ENCODE peak calls at places on chromosomes 5 and 9, in six cellular contexts. I is trophoblast cell; V is coronary artery; E is HL-60; W is CD4-positive, alpha-beta T cell; M is left ventricle myocardium inferior. C is an unnamed sample.

GRCh38 chr9:33795819-33796218 is 458 bp downstream of the PRSS3 start:
- DNase-seq in I (no peak), V (no peak), E (no peak), W (no peak), M (no peak), C (no peak)

GRCh38 chr9:88339322-88339721 is 48.9 kb upstream of the SPIN1 start:
- DNase-seq in I (no peak), V (no peak), E (peak), W (no peak), M (no peak), C (no peak)

GRCh38 chr5:137589185-137589584 is 90.1 kb upstream of the SPOCK1 start:
- DNase-seq in I (no peak), V (peak), E (no peak), W (no peak), M (no peak), C (no peak)

GRCh38 chr5:174735498-174736350 is 11.3 kb downstream of the MSX2 start:
- DNase-seq in I (peak), V (no peak), E (no peak), W (no peak), M (no peak), C (no peak)

GRCh38 chr9:129544766-129545165 is 76.1 kb downstream of the C9orf50 start:
- DNase-seq in I (no peak), V (no peak), E (no peak), W (no peak), M (no peak), C (no peak)

GRCh38 chr5:151153300-151153699 is 4.3 kb downstream of the ANXA6 start:
- DNase-seq in I (no peak), V (no peak), E (no peak), W (no peak), M (no peak), C (no peak)

GRCh38 chr9:111529787-111530186 is 4.8 kb downstream of the ZNF483 start:
- DNase-seq in I (no peak), V (no peak), E (no peak), W (no peak), M (no peak), C (no peak)

GRCh38 chr5:39426136-39426535 is 1.4 kb upstream of the DAB2 start:
- DNase-seq in I (no peak), V (no peak), E (no peak), W (no peak), M (no peak), C (no peak)

GRCh38 chr9:114718801-114719221 is 36.8 kb upstream of the TEX48 start:
- DNase-seq in I (no peak), V (no peak), E (no peak), W (peak), M (no peak), C (peak)

GRCh38 chr5:87899109-87900100 is 369.2 kb downstream of the TMEM161B start:
- DNase-seq in I (no peak), V (no peak), E (no peak), W (no peak), M (peak), C (no peak)

GRCh38 chr9:114680266-114681011 is 1.6 kb downstream of the TEX48 start:
- DNase-seq in I (no peak), V (no peak), E (no peak), W (no peak), M (no peak), C (no peak)

GRCh38 chr5:35026280-35026840 is 21.4 kb downstream of the AGXT2 start:
- DNase-seq in I (no peak), V (no peak), E (no peak), W (no peak), M (no peak), C (no peak)

GRCh38 chr9:90801507-90802289 is at the start of gene SYK:
- DNase-seq in I (peak), V (no peak), E (peak), W (no peak), M (peak), C (peak)

GRCh38 chr9:82970359-82970758 is 92.6 kb downstream of the RASEF start:
- DNase-seq in I (no peak), V (no peak), E (no peak), W (no peak), M (no peak), C (no peak)

GRCh38 chr5:72557147-72557501 is 49.9 kb upstream of the ZNF366 start:
- DNase-seq in I (no peak), V (no peak), E (no peak), W (no peak), M (no peak), C (no peak)

GRCh38 chr5:23084815-23085214 is 231.7 kb upstream of the CDH12 start:
- DNase-seq in I (no peak), V (no peak), E (no peak), W (no peak), M (no peak), C (no peak)

DNA sequence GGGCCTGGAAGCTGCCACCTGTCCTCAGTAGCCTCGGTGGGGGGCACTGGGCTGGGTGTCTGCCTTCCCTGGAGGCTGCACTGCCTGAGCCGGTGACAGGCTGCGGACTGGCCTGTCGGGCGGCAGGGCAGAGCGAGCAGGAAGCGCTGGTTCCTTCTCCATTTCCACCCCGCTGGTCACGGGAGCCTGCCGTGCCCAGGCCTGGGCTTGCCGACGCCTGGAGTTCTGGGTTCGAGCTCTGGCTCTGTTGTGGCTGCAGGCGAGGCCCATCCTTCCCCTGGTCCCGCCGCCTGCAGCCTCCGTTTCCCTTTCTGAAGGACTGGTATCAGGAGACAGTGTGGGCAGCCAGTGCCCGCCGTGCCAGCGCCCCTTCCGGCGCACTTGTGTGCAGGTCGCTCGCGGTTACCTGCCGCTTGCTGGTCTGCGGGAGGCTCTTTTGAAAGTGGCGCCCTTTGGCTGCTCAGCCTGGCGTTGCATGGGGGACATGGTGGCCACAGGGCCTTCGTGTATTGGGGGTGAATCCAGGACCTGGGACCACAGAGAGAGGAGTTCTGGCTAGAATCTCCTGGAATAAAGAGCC is 34.0 kb downstream of the RXRA start:
- DNase-seq in I (no peak), V (no peak), E (no peak), W (no peak), M (no peak), C (no peak)
- H3K27ac ChIP-seq in I (no peak), V (peak), E (peak), W (no peak), M (peak), C (no peak)

GRCh38 chr9:128247191-128247803 is 28.5 kb downstream of the GOLGA2 start:
- DNase-seq in I (no peak), V (no peak), E (no peak), W (no peak), M (no peak), C (peak)
- H3K27ac ChIP-seq in I (no peak), V (no peak), E (no peak), W (no peak), M (no peak), C (no peak)

GRCh38 chr9:127785023-127785932 is 556 bp upstream of the CDK9 start:
- DNase-seq in I (peak), V (peak), E (no peak), W (peak), M (peak), C (peak)
- H3K27ac ChIP-seq in I (peak), V (peak), E (peak), W (peak), M (peak), C (peak)

GRCh38 chr9:137218754-137219271 is 3.2 kb downstream of the RNF208 start:
- DNase-seq in I (peak), V (no peak), E (no peak), W (no peak), M (no peak), C (no peak)
- H3K27ac ChIP-seq in I (no peak), V (no peak), E (no peak), W (no peak), M (peak), C (no peak)

GRCh38 chr9:123926986-123927385 is 2.9 kb downstream of the DENND1A start:
- DNase-seq in I (no peak), V (no peak), E (no peak), W (no peak), M (no peak), C (no peak)
- H3K27ac ChIP-seq in I (no peak), V (no peak), E (peak), W (no peak), M (no peak), C (no peak)

GRCh38 chr9:126471084-126471611 is 142.6 kb upstream of the LMX1B start:
- DNase-seq in I (peak), V (no peak), E (peak), W (peak), M (peak), C (peak)

GRCh38 chr9:126464694-126465441 is 138.2 kb downstream of the MVB12B start:
- DNase-seq in I (no peak), V (no peak), E (no peak), W (no peak), M (no peak), C (no peak)

GRCh38 chr9:126470251-126470993 is 143.3 kb upstream of the LMX1B start:
- DNase-seq in I (no peak), V (no peak), E (peak), W (peak), M (no peak), C (no peak)

GRCh38 chr9:126465977-126466376 is 139.3 kb downstream of the MVB12B start:
- DNase-seq in I (no peak), V (peak), E (no peak), W (no peak), M (no peak), C (no peak)

GRCh38 chr9:126468141-126468825 is 141.7 kb downstream of the MVB12B start:
- DNase-seq in I (no peak), V (no peak), E (no peak), W (no peak), M (no peak), C (no peak)
- H3K27ac ChIP-seq in I (no peak), V (no peak), E (peak), W (no peak), M (no peak), C (no peak)

GRCh38 chr5:431001-431710 is 11.8 kb upstream of the EXOC3 start:
- DNase-seq in I (peak), V (peak), E (no peak), W (peak), M (no peak), C (peak)

GRCh38 chr5:429453-430188 is 13.4 kb upstream of the EXOC3 start:
- DNase-seq in I (no peak), V (no peak), E (no peak), W (no peak), M (no peak), C (peak)

GRCh38 chr5:428754-429452 is 14.1 kb upstream of the EXOC3 start:
- DNase-seq in I (no peak), V (no peak), E (peak), W (no peak), M (no peak), C (no peak)

GRCh38 chr5:431711-432050 is 11.3 kb upstream of the EXOC3 start:
- DNase-seq in I (no peak), V (no peak), E (no peak), W (no peak), M (no peak), C (peak)

GRCh38 chr5:430214-430925 is 12.6 kb upstream of the EXOC3 start:
- DNase-seq in I (no peak), V (no peak), E (no peak), W (no peak), M (no peak), C (peak)
- H3K27ac ChIP-seq in I (no peak), V (no peak), E (peak), W (no peak), M (no peak), C (no peak)

GRCh38 chr9:126439402-126439765 is 112.8 kb downstream of the MVB12B start:
- DNase-seq in I (no peak), V (no peak), E (no peak), W (no peak), M (no peak), C (no peak)
- H3K27ac ChIP-seq in I (no peak), V (no peak), E (no peak), W (no peak), M (no peak), C (no peak)

GRCh38 chr5:143230676-143230996 is 172.8 kb downstream of the NR3C1 start:
- DNase-seq in I (no peak), V (no peak), E (no peak), W (no peak), M (no peak), C (no peak)

GRCh38 chr5:143234162-143234842 is 169.2 kb downstream of the NR3C1 start:
- DNase-seq in I (no peak), V (no peak), E (no peak), W (no peak), M (no peak), C (no peak)

GRCh38 chr5:143231973-143232812 is 171.3 kb downstream of the NR3C1 start:
- DNase-seq in I (no peak), V (no peak), E (no peak), W (no peak), M (no peak), C (no peak)

GRCh38 chr5:143231426-143231825 is 172.1 kb downstream of the NR3C1 start:
- DNase-seq in I (no peak), V (no peak), E (no peak), W (no peak), M (no peak), C (no peak)

DNA sequence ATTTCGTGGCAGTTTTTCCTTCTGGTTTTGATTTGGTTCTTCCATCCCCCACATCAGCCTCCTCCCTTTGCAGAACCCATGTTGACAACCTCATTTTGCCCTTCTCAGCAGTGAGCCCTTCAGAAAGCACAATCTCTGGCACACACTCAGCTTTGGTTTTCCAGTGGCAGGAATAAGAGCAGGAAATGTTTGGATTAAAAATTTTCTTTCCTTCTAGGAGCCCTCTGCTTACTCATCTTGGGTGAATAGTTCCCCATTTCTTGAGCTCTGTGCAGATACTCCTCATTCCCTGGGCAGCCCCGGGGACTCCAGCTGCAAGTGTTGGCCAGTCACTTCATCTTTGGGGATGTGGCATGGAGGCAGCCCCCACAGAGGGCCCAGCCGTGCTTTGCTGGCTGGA is 170.5 kb downstream of the NR3C1 start:
- DNase-seq in I (no peak), V (no peak), E (no peak), W (no peak), M (no peak), C (no peak)
- H3K27ac ChIP-seq in I (no peak), V (no peak), E (no peak), W (no peak), M (no peak), C (no peak)